ENCODE peak calls at places on chromosome 3, in four cellular contexts. S, P, K and Q are unnamed samples.

GRCh38 chr3:177591371-177591770 is 394.1 kb upstream of the TBL1XR1 start:
- DNase-seq in P (no peak), K (no peak), S (peak), Q (no peak)

GRCh38 chr3:57026918-57027317 is 33.5 kb upstream of the SPATA12 start:
- DNase-seq in S (peak), K (no peak), P (no peak), Q (no peak)

GRCh38 chr3:129597792-129598381 is 8.6 kb downstream of the PLXND1 start:
- DNase-seq in P (peak), K (no peak), S (peak), Q (no peak)

GRCh38 chr3:9499455-9500107 is 54.0 kb downstream of the LHFPL4 start:
- DNase-seq in S (no peak), K (no peak), P (peak), Q (no peak)

GRCh38 chr3:150237490-150237889 is 170.6 kb upstream of the TSC22D2 start:
- DNase-seq in P (no peak), K (no peak), S (peak), Q (peak)

GRCh38 chr3:197520311-197521276 is 35.2 kb downstream of the BDH1 start:
- DNase-seq in S (peak), K (no peak), P (peak), Q (peak)

GRCh38 chr3:102896851-102897621 is 462.2 kb downstream of the ZPLD1 start:
- DNase-seq in S (no peak), P (no peak), K (no peak), Q (no peak)

GRCh38 chr3:131388400-131388799 is 6.8 kb downstream of the NUDT16 start:
- DNase-seq in P (no peak), K (no peak), S (peak), Q (no peak)

GRCh38 chr3:171054921-171055320 is 28.4 kb upstream of the SLC2A2 start:
- DNase-seq in P (no peak), S (peak), K (no peak), Q (no peak)

GRCh38 chr3:3783155-3783554 is 16.1 kb upstream of the LRRN1 start:
- DNase-seq in P (no peak), K (no peak), S (no peak), Q (no peak)

GRCh38 chr3:129558772-129559564 is 16.0 kb downstream of the H1-8 start:
- DNase-seq in S (peak), K (peak), P (no peak), Q (no peak)

GRCh38 chr3:107928084-107928445 is 162.8 kb downstream of the CD47 start:
- DNase-seq in K (no peak), S (peak), P (peak), Q (no peak)

GRCh38 chr3:112889357-112889756 is 42.7 kb upstream of the CD200R1L start:
- DNase-seq in P (no peak), K (no peak), S (no peak), Q (no peak)

GRCh38 chr3:52218454-52218853 is 7.0 kb downstream of the TLR9 start:
- DNase-seq in S (no peak), P (no peak), K (no peak), Q (no peak)

GRCh38 chr3:133038089-133038730 is at the start of gene TMEM108:
- DNase-seq in P (peak), S (peak), K (peak), Q (no peak)

GRCh38 chr3:152100491-152101086 is 168.1 kb upstream of the MBNL1 start:
- DNase-seq in S (no peak), P (peak), K (no peak), Q (peak)

DNA sequence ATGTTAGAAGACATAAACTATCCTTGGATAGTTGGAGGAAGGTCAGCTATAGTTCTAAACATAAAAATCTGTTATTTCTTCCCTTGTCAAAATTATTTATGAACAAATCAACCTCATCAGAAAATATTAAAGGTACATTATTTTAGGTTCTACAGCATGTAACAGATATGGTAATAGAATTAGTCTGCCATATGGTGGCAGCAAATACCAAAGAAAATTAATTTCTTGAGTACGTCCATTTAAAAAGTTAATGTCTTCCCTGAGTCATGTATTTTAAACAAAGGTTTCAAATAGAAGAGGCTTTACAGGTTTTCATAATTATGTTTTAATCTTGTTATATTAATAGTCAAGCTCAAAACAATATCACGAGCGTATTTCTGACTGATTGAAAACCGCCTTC is 17.9 kb upstream of the ANKRD28 start:
- DNase-seq in P (no peak), K (peak), S (peak), Q (no peak)
- TF ChIP-seq CTCF in P (no peak), K (peak), S (peak), Q (no peak)

GRCh38 chr3:157542711-157543485 is 39.7 kb upstream of the VEPH1 start:
- DNase-seq in K (peak), S (peak), P (peak), Q (no peak)
- TF ChIP-seq CTCF in K (peak), S (peak), P (peak), Q (peak)

GRCh38 chr3:114213669-114214541 is 23.5 kb downstream of the ZNF80 start:
- DNase-seq in S (peak), P (peak), K (peak), Q (peak)
- TF ChIP-seq CTCF in S (no peak), P (peak), K (no peak), Q (no peak)

DNA sequence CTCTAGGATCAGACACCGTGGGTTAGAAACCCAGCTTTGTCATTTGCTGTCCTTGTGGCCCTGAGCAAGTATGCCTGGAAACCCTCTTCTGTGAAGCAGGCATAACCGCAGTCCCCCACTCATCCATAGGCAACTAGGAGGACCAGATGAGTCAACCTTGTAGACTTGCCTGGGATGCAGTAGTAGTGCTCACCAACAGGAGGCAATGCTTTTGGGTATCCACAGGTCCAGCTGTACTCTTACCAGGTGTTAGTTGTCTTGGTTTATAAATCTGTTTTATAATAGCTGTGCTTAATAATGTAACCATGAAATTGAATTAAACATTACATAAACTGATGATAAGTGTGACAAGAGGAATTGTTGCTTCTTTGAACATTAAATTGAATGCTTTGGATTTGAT is 389.3 kb downstream of the IL20RB start:
- DNase-seq in K (no peak), P (peak), S (no peak), Q (no peak)
- TF ChIP-seq CTCF in K (no peak), P (peak), S (no peak), Q (no peak)

GRCh38 chr3:72892870-72893269 is 5.0 kb downstream of the GXYLT2 start:
- DNase-seq in P (peak), K (no peak), S (peak), Q (no peak)
- TF ChIP-seq CTCF in P (peak), K (peak), S (peak), Q (peak)

GRCh38 chr3:62497156-62497555 is 123.8 kb upstream of the FEZF2 start:
- DNase-seq in P (no peak), S (no peak), K (no peak), Q (no peak)

GRCh38 chr3:62496509-62496908 is 123.2 kb upstream of the FEZF2 start:
- DNase-seq in P (no peak), S (no peak), K (no peak), Q (no peak)

GRCh38 chr3:62493116-62493801 is 119.9 kb upstream of the FEZF2 start:
- DNase-seq in K (no peak), P (peak), S (peak), Q (no peak)
- TF ChIP-seq CTCF in K (peak), P (peak), S (peak), Q (peak)

DNA sequence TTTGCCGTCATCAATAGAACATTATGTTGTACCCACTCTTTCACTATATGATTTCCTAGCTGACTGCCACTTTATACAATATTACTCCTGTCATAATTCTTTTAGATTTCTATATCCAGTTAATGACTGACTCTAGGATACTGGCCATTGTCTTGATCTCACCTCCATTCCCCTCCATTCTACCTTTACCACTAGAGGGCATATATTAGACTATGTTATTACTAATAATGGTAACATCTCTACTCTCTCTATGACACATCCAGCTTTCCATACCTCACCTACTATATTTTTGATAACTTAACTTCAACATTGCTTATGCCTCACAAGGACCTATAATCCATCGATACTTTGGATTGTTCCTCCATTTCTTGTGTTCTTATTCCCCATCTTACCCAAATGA is 31.4 kb upstream of the POU1F1 start:
- DNase-seq in P (peak), S (no peak), K (no peak), Q (no peak)
- TF ChIP-seq CTCF in P (peak), S (peak), K (peak), Q (peak)